ENCODE peak calls at places on chromosomes 2 and 18, in nine cellular contexts. M is fibroblast of lung, C is hepatocyte, N is left ventricle myocardium inferior, U is HCT116, B is mammary epithelial cell, R is WERI-Rb-1, O is stomach, P is HepG2. L is an unnamed sample.

GRCh38 chr18:25896178-25896780 is 194.1 kb downstream of the SS18 start:
- DNase-seq in M (peak; percentile 71), B (peak; percentile 33), P (peak; percentile 32), R (peak; percentile 45), U (peak; percentile 32), O (no peak), C (peak; percentile 68), N (no peak), L (peak; percentile 19)

GRCh38 chr2:33166287-33166881 is 219.6 kb downstream of the LTBP1 start:
- DNase-seq in O (no peak), M (peak; percentile 77), P (no peak), C (no peak), R (no peak), N (no peak), U (no peak), B (no peak), L (no peak)

GRCh38 chr2:439540-440465 is 151.9 kb upstream of the ALKAL2 start:
- DNase-seq in M (peak; percentile 5), U (no peak), R (no peak), C (no peak), O (no peak), P (no peak), B (no peak), N (no peak), L (no peak)

GRCh38 chr2:66013456-66013855 is 421.5 kb upstream of the MEIS1 start:
- DNase-seq in N (no peak), B (no peak), R (peak; percentile 9), C (no peak), O (no peak), M (peak; percentile 19), U (no peak), P (peak; percentile 20), L (no peak)

GRCh38 chr2:159684796-159685195 is 27.5 kb upstream of the MARCHF7 start:
- DNase-seq in O (no peak), R (no peak), C (no peak), B (peak; percentile 67), U (peak; percentile 12), N (no peak), P (no peak), M (peak; percentile 59), L (no peak)

GRCh38 chr2:133458280-133458679 is 110.0 kb downstream of the NCKAP5 start:
- DNase-seq in R (no peak), O (no peak), N (no peak), C (no peak), P (no peak), B (peak; percentile 77), M (peak; percentile 22), U (no peak), L (no peak)

GRCh38 chr18:36580266-36580665 is 248.5 kb downstream of the TPGS2 start:
- DNase-seq in O (no peak), U (no peak), C (no peak), P (no peak), N (peak; percentile 26), B (peak; percentile 48), R (no peak), M (peak; percentile 14), L (peak; percentile 70)

GRCh38 chr2:37471994-37472393 is 127.6 kb downstream of the QPCT start:
- DNase-seq in P (no peak), B (peak; percentile 88), U (no peak), R (no peak), C (no peak), M (peak; percentile 90), O (no peak), N (no peak), L (no peak)

GRCh38 chr2:143720093-143720664 is 591.0 kb downstream of the ARHGAP15 start:
- DNase-seq in B (no peak), U (peak; percentile 7), M (no peak), C (no peak), O (no peak), R (no peak), P (no peak), N (no peak), L (no peak)

DNA sequence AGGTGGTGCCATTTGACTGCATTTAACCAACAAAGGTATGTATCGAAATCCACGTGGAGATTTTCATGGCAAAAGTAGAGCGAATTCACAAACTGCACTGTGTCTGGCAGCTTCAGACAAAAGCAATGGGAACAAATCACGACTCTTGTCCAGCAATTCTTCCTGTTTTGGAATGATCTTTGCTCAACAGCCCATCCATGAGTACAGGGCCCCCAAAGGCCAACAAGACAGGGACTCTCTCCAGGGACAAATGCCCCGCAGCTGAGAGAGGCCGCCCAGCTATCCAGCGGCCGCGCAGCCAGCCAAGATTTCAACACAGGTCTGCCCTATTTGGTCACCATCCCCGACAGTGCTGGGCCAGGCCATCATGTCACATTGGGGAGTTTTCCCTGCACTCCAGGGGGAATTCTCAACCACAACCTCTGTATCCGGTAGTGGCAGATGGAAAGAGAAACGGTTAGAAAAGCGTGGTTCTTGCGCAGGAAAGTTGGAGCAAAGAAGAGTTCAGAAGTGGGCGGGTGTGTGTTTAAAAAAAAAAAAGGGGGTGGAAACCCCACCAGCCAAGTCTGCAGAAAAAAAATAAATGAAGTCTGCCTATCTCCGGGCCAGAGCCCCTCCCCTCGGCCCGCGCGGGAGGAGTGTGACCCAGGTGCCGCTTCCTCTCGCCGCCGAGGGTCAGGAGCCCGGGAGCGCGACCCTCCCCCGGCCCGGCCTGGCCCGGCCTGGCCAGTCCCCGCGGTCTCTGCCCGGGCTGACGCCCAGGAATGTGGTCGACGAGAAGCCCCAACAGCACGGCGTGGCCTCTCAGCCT is at the start of gene GYPC:
- DNase-seq in C (peak; percentile 41), P (no peak), O (peak; percentile 47), N (peak; percentile 82), M (peak; percentile 83), B (no peak), U (no peak), R (no peak), L (peak; percentile 88)
- H3K4me3 ChIP-seq in C (peak within 1 kb of the TSS; percentile 69), P (no peak within 1 kb of the TSS), O (peak within 1 kb of the TSS; percentile 60), N (peak within 1 kb of the TSS; percentile 77), M (peak within 1 kb of the TSS; percentile 89), B (peak within 1 kb of the TSS; percentile 33), U (no peak within 1 kb of the TSS), R (no peak within 1 kb of the TSS), L (peak within 1 kb of the TSS; percentile 89)

GRCh38 chr2:219056176-219056895 is 4.4 kb downstream of the IHH start:
- DNase-seq in O (peak; percentile 50), R (no peak), M (no peak), N (no peak), P (no peak), B (no peak), C (no peak), U (no peak), L (no peak)

GRCh38 chr2:219054956-219055903 is 5.5 kb downstream of the IHH start:
- DNase-seq in U (no peak), P (no peak), B (no peak), N (no peak), R (no peak), M (no peak), O (peak; percentile 22), C (no peak), L (no peak)

GRCh38 chr2:219057709-219058540 is 2.8 kb downstream of the IHH start:
- DNase-seq in B (peak; percentile 44), P (peak; percentile 62), N (peak; percentile 73), C (peak; percentile 88), R (peak; percentile 80), M (peak; percentile 63), O (peak; percentile 87), U (peak; percentile 26), L (peak; percentile 77)

GRCh38 chr2:219058541-219059374 is 2.0 kb downstream of the IHH start:
- DNase-seq in P (peak; percentile 85), C (peak; percentile 88), M (no peak), N (peak; percentile 50), R (no peak), U (no peak), O (peak; percentile 94), B (no peak), L (peak; percentile 83)

DNA sequence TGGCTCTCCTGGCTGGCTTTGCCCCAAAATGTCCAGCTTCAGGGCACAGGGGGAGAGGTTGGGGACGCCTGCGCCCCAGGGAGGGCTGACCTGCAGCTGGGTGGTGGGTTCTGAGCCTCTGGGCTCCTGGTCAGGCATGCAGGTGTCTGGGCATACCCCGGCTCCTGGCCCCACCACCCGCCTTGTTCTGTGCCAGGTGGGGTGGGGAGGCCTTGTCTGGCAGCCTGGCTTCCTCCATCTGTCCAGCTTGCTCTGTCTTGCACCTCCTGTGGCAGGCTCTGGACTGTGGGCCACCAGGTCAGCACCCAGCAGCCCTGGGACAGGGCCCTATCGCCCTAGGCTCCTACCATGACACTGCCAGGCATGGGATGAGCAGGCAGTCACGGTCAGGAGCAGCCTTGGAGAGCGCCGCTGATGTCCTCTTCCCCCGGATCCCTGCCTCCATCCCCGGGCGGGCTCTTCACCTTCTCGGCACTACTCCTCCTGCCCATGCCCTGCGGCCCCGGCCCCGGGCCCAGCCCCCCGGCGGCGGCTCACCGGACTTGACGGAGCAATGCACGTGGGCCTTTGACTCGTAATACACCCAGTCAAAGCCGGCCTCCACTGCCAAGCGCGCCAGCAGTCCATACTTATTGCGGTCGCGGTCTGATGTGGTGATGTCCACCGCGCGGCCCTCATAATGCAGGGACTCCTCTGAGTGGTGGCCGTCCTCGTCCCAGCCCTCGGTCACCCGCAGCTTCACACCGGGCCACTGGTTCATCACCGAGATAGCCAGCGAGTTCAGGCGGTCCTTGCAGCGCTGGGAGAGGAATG is 3.6 kb downstream of the IHH start:
- DNase-seq in U (no peak), B (no peak), M (no peak), R (peak; percentile 29), C (no peak), O (peak; percentile 23), N (no peak), P (no peak), L (peak; percentile 50)
- H3K27ac ChIP-seq in U (no peak overlapping the region), B (no peak overlapping the region), M (no peak overlapping the region), R (no peak overlapping the region), C (no peak overlapping the region), O (no peak overlapping the region), N (no peak overlapping the region), P (no peak overlapping the region), L (no peak overlapping the region)

GRCh38 chr18:77061291-77061945 is 71.2 kb downstream of the MBP start:
- DNase-seq in O (no peak), P (no peak), R (no peak), M (peak; percentile 58), B (no peak), C (no peak), U (no peak), N (no peak), L (no peak)
- H3K4me3 ChIP-seq in O (no peak overlapping the region), P (no peak overlapping the region), R (no peak overlapping the region), M (no peak overlapping the region), B (no peak overlapping the region), C (no peak overlapping the region), U (no peak overlapping the region), N (no peak overlapping the region), L (no peak overlapping the region)

GRCh38 chr2:6967301-6967700 is 50.1 kb downstream of the RNF144A start:
- DNase-seq in B (no peak), O (no peak), U (no peak), P (no peak), M (no peak), R (no peak), C (no peak), N (no peak), L (no peak)

GRCh38 chr2:6966541-6966940 is 49.3 kb downstream of the RNF144A start:
- DNase-seq in O (no peak), P (no peak), C (no peak), U (no peak), R (no peak), N (no peak), B (no peak), M (no peak), L (no peak)

GRCh38 chr2:6970551-6970950 is 53.3 kb downstream of the RNF144A start:
- DNase-seq in C (no peak), N (no peak), U (no peak), O (no peak), P (no peak), M (no peak), B (no peak), R (no peak), L (no peak)

GRCh38 chr2:6970976-6971480 is 53.8 kb downstream of the RNF144A start:
- DNase-seq in R (no peak), P (no peak), B (no peak), C (no peak), U (no peak), O (no peak), N (no peak), M (no peak), L (no peak)

GRCh38 chr2:6968319-6969100 is 51.3 kb downstream of the RNF144A start:
- DNase-seq in C (no peak), N (peak; percentile 36), B (no peak), O (no peak), P (peak; percentile 21), U (no peak), R (peak; percentile 50), M (no peak), L (no peak)
- H3K27ac ChIP-seq in C (no peak overlapping the region), N (no peak overlapping the region), B (no peak overlapping the region), O (no peak overlapping the region), P (no peak overlapping the region), U (no peak overlapping the region), R (no peak overlapping the region), M (no peak overlapping the region), L (no peak overlapping the region)

L was measured in right cardiac atrium.